ENCODE peak calls at places on chromosomes 2 and 18, in four cellular contexts. M, N, J and B are unnamed samples.
A peak's percentile ranks its signal among the peaks of the same experiment; 100 is the strongest.

GRCh38 chr18:37019157-37019571 is 190.2 kb downstream of the KIAA1328 start:
- DNase-seq in J (no peak), N (peak; percentile 18), M (no peak), B (no peak)

GRCh38 chr2:133674433-133675331 is 106.4 kb upstream of the NCKAP5 start:
- DNase-seq in N (peak; percentile 95), M (peak; percentile 70), J (peak; percentile 60), B (peak; percentile 73)

GRCh38 chr2:128195435-128195984 is 104.5 kb downstream of the UGGT1 start:
- DNase-seq in J (no peak), M (no peak), N (no peak), B (no peak)

GRCh38 chr2:230891108-230891507 is 26.4 kb downstream of the ITM2C start:
- DNase-seq in J (no peak), M (no peak), N (no peak), B (no peak)

GRCh38 chr2:1766400-1766799 is 22.1 kb upstream of the PXDN start:
- DNase-seq in N (no peak), J (no peak), M (peak; percentile 14), B (no peak)

GRCh38 chr2:109510136-109511028 is 103.4 kb downstream of the SEPTIN10 start:
- DNase-seq in N (peak; percentile 70), M (peak; percentile 94), J (peak; percentile 89), B (peak; percentile 34)

GRCh38 chr18:6992761-6993160 is 124.8 kb downstream of the LAMA1 start:
- DNase-seq in N (no peak), J (no peak), M (no peak), B (no peak)

GRCh38 chr2:231781798-231782726 is 980 bp upstream of the PDE6D start:
- DNase-seq in N (peak; percentile 48), J (no peak), M (peak; percentile 70), B (no peak)

GRCh38 chr18:55458456-55459238 is 129.3 kb downstream of the TCF4 start:
- DNase-seq in M (no peak), N (no peak), J (no peak), B (no peak)

GRCh38 chr2:109497911-109498870 is 115.6 kb downstream of the SEPTIN10 start:
- DNase-seq in J (no peak), N (peak; percentile 38), M (no peak), B (no peak)

GRCh38 chr2:178386951-178387602 is 63.9 kb downstream of the PRKRA start:
- DNase-seq in N (no peak), M (no peak), J (no peak), B (no peak)

GRCh38 chr2:177543007-177543760 is 150.6 kb downstream of the AGPS start:
- DNase-seq in J (no peak), N (peak; percentile 84), M (no peak), B (peak; percentile 47)

GRCh38 chr2:64488050-64488974 is 34.4 kb downstream of the LGALSL start:
- DNase-seq in J (peak; percentile 79), M (peak; percentile 84), N (peak; percentile 38), B (no peak)

GRCh38 chr2:195520671-195521155 is 136.3 kb upstream of the SLC39A10 start:
- DNase-seq in N (peak; percentile 83), J (no peak), M (no peak), B (peak; percentile 73)

GRCh38 chr2:71948781-71949536 is 198.7 kb downstream of the CYP26B1 start:
- DNase-seq in M (peak; percentile 65), J (no peak), N (peak; percentile 90), B (peak; percentile 41)

GRCh38 chr2:124975658-124976057 is 950.6 kb downstream of the CNTNAP5 start:
- DNase-seq in M (no peak), N (no peak), J (no peak), B (no peak)

GRCh38 chr2:115160523-115161521 is 718.4 kb downstream of the DPP10 start:
- DNase-seq in J (peak; percentile 36), N (no peak), M (peak; percentile 62), B (no peak)

GRCh38 chr18:56307771-56308170 is 330.6 kb downstream of the TXNL1 start:
- DNase-seq in N (no peak), J (no peak), M (no peak), B (no peak)

GRCh38 chr2:25218134-25218533 is 49.8 kb upstream of the POMC start:
- DNase-seq in J (no peak), N (no peak), M (no peak), B (no peak)

GRCh38 chr2:223604231-223604630 is 2.1 kb upstream of the SCG2 start:
- DNase-seq in M (no peak), J (no peak), N (no peak), B (no peak)

GRCh38 chr2:138846216-138846821 is 66.1 kb upstream of the NXPH2 start:
- DNase-seq in J (no peak), M (no peak), N (peak; percentile 9), B (no peak)

GRCh38 chr2:240965296-240965904 is 33.0 kb upstream of the SNED1 start:
- DNase-seq in M (no peak), J (peak; percentile 51), N (no peak), B (no peak)

GRCh38 chr2:217864960-217865359 is 137.8 kb downstream of the TNS1 start:
- DNase-seq in M (no peak), J (no peak), N (no peak), B (no peak)

GRCh38 chr2:144102386-144102785 is 417.5 kb downstream of the ZEB2 start:
- DNase-seq in M (no peak), N (no peak), J (no peak), B (no peak)

GRCh38 chr2:171798156-171798815 is 95.8 kb downstream of the SLC25A12 start:
- DNase-seq in M (no peak), J (no peak), N (peak; percentile 49), B (peak; percentile 23)

GRCh38 chr2:207202645-207203044 is 36.9 kb upstream of the KLF7 start:
- DNase-seq in N (peak; percentile 22), J (no peak), M (no peak), B (no peak)

GRCh38 chr2:235654115-235654514 is 160.3 kb downstream of the AGAP1 start:
- DNase-seq in J (no peak), N (peak; percentile 49), M (no peak), B (no peak)

GRCh38 chr2:232883116-232883721 is 13.2 kb downstream of the SNORC start:
- DNase-seq in N (no peak), J (no peak), M (no peak), B (no peak)

GRCh38 chr2:119809329-119810038 is 49.8 kb downstream of the PTPN4 start:
- DNase-seq in N (peak; percentile 83), M (no peak), J (no peak), B (peak; percentile 38)

GRCh38 chr2:161208527-161209139 is 48.4 kb downstream of the TANK start:
- DNase-seq in N (peak; percentile 71), J (no peak), M (peak; percentile 60), B (peak; percentile 29)

DNA sequence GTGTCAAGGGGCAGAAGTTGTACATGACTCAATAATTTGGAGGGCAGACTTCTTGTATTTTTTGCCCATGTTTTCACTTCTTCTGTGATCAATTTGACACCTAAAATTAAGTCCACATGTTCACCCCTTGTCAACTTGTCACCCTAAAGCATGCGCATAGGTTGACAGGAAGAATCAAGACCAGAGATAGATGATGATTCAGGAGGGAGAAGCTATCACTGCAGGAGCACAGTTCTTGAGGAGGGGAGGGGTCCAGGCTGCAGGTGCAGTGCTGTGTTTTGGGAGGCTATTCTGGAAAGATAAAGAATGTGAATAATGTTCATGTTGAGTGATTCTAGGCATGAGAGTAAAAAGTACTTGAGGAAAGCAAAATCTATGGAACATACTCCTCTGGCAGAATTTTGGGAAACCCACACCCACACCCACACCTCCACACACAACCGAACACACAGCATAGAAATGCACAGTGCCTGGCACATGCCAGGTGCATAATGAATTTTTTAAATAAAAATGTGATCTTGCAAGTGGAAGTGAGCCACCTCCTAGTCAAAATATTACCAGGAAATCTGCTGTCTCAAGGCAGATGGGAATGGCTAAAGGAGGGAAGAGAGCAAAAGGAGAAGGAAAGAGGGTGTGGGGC is 249.2 kb upstream of the MEX3C start:
- DNase-seq in N (no peak), J (no peak), M (no peak), B (no peak)
- H3K4me3 ChIP-seq in N (no peak overlapping the region), J (no peak overlapping the region), M (no peak overlapping the region), B (no peak overlapping the region)

GRCh38 chr18:63320690-63321265 is 1.2 kb upstream of the BCL2 start:
- DNase-seq in N (no peak), J (peak; percentile 61), M (peak; percentile 69), B (no peak)
- TF ChIP-seq CTCF in N (no peak), J (no peak), M (no peak), B (no peak)

GRCh38 chr2:241966671-241967070 is 97.1 kb downstream of the RTP5 start:
- DNase-seq in N (no peak), J (no peak), M (no peak), B (no peak)

GRCh38 chr2:241964133-241964532 is 94.6 kb downstream of the RTP5 start:
- DNase-seq in M (no peak), N (no peak), J (no peak), B (no peak)

GRCh38 chr2:241967096-241967495 is 97.6 kb downstream of the RTP5 start:
- DNase-seq in M (no peak), J (no peak), N (no peak), B (no peak)

GRCh38 chr2:241967745-241968144 is 98.2 kb downstream of the RTP5 start:
- DNase-seq in J (no peak), M (no peak), N (no peak), B (no peak)

GRCh38 chr2:241965931-241966412 is 96.4 kb downstream of the RTP5 start:
- DNase-seq in M (peak; percentile 80), J (no peak), N (peak; percentile 95), B (peak; percentile 82)
- H3K4me3 ChIP-seq in M (no peak overlapping the region), J (no peak overlapping the region), N (peak overlapping the region; percentile 41), B (peak overlapping the region; percentile 31)

GRCh38 chr2:26235089-26235488 is 9.3 kb downstream of the HADHA start:
- DNase-seq in M (no peak), J (no peak), N (no peak), B (no peak)
- TF ChIP-seq CTCF in M (peak; percentile 16), J (peak; percentile 37), N (peak; percentile 28), B (peak; percentile 18)